ENCODE peak calls at places on chromosomes 5 and 9, in ten cellular contexts. G is transverse colon, U is left ventricle myocardium inferior, O is AG09309, J is heart left ventricle, X is osteocyte, S is endothelial cell, K is cardiac fibroblast, V is lower lobe of right lung, F is B cell. B is an unnamed sample.

GRCh38 chr9:109602987-109603386 is 104.9 kb upstream of the PTPN3 start:
- DNase-seq in G (no peak), U (no peak), O (no peak), J (no peak), X (no peak), S (no peak), K (no peak), V (no peak), F (no peak), B (no peak)

GRCh38 chr9:110214956-110215355 is 7.0 kb upstream of the C9orf152 start:
- DNase-seq in G (no peak), U (no peak), O (no peak), J (no peak), X (no peak), S (no peak), K (no peak), V (no peak), F (no peak), B (no peak)

GRCh38 chr9:20603524-20604268 is 18.6 kb downstream of the MLLT3 start:
- DNase-seq in G (no peak), U (no peak), O (no peak), J (no peak), X (no peak), S (no peak), K (peak; percentile 51), V (no peak), F (no peak), B (no peak)

GRCh38 chr5:116574682-116575634 is at the start of gene SEMA6A:
- DNase-seq in G (peak; percentile 96), U (peak; percentile 92), O (peak; percentile 35), J (peak; percentile 93), X (peak; percentile 95), S (peak; percentile 99), K (peak; percentile 91), V (peak; percentile 86), F (peak; percentile 67), B (peak; percentile 89)

GRCh38 chr5:15897609-15898008 is 282.0 kb downstream of the MARCHF11 start:
- DNase-seq in G (no peak), U (no peak), O (no peak), J (no peak), X (no peak), S (no peak), K (no peak), V (no peak), F (no peak), B (no peak)

GRCh38 chr5:159764283-159764927 is 151.9 kb upstream of the ADRA1B start:
- DNase-seq in G (no peak), U (no peak), O (peak; percentile 75), J (peak; percentile 50), X (no peak), S (peak; percentile 13), K (peak; percentile 88), V (no peak), F (no peak), B (no peak)

GRCh38 chr5:4553968-4554367 is 586.2 kb upstream of the ADAMTS16 start:
- DNase-seq in G (no peak), U (no peak), O (no peak), J (no peak), X (no peak), S (no peak), K (no peak), V (no peak), F (no peak), B (no peak)

GRCh38 chr5:157563373-157564148 is 12.0 kb downstream of the ADAM19 start:
- DNase-seq in G (no peak), U (no peak), O (peak; percentile 85), J (peak; percentile 56), X (no peak), S (no peak), K (peak; percentile 83), V (no peak), F (no peak), B (no peak)

GRCh38 chr5:29720954-29721353 is 1472.5 kb upstream of the CDH6 start:
- DNase-seq in G (no peak), U (no peak), O (no peak), J (no peak), X (no peak), S (no peak), K (no peak), V (no peak), F (no peak), B (no peak)

GRCh38 chr9:6566409-6567139 is 79.0 kb downstream of the GLDC start:
- DNase-seq in G (no peak), U (no peak), O (peak; percentile 83), J (no peak), X (no peak), S (no peak), K (peak; percentile 99), V (no peak), F (no peak), B (no peak)

GRCh38 chr5:147403659-147404640 is 105.9 kb downstream of the DPYSL3 start:
- DNase-seq in G (peak; percentile 32), U (no peak), O (peak; percentile 98), J (peak; percentile 67), X (no peak), S (no peak), K (peak; percentile 98), V (no peak), F (no peak), B (peak; percentile 51)

GRCh38 chr9:121455527-121456239 is 44.0 kb downstream of the GGTA1 start:
- DNase-seq in G (no peak), U (no peak), O (no peak), J (no peak), X (no peak), S (no peak), K (no peak), V (no peak), F (no peak), B (peak; percentile 61)

GRCh38 chr5:115068239-115069086 is 101.2 kb downstream of the TRIM36 start:
- DNase-seq in G (no peak), U (no peak), O (no peak), J (no peak), X (no peak), S (no peak), K (peak; percentile 70), V (no peak), F (peak; percentile 23), B (peak; percentile 9)

GRCh38 chr9:96031366-96031824 is 155.9 kb downstream of the ERCC6L2 start:
- DNase-seq in G (no peak), U (peak; percentile 35), O (no peak), J (peak; percentile 50), X (peak; percentile 95), S (no peak), K (no peak), V (no peak), F (no peak), B (no peak)

DNA sequence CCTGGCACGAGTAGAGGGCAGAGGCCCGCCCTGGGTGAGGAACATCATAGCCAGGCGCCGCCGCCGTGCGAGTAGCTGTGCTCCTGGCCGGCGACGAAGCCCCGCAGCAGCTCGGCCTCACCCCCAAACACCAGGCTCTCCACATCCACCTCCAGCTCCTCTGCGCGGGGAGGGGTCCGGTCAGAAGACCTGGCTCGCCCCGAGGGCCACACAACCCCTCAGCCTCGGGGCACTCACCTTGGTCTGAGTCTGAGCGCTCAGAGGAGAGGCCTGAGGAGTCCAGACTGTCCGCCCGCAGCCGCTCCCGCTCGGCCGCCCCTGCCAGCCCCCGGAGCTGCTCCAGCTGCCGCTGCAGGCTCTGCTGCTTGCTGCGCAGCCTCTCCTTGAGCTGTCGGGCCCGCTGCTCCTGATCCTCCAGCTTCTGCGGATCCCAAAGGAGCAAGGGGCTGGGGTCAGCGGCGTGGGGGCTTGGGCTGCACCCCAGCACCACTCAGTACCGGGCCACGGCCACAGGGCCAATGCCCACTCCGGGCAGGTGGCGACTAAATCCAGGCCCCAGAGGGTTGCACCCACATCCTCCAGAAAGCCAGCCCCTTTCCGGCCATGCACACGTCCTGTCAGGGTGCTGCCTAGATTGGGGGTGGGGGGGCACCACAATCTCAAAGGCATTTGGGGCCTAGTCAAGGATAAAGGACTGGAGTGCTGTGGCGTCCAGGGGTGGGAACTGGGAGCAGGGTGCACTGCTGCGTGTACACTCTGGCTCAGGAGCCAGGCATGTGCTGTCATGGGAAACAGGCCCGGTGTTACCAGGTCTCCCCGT is 3.9 kb downstream of the MXD3 start:
- DNase-seq in G (no peak), U (no peak), O (no peak), J (peak; percentile 26), X (no peak), S (no peak), K (no peak), V (peak; percentile 61), F (no peak), B (no peak)
- TF ChIP-seq CTCF in G (no peak), U (no peak), O (no peak), J (no peak), X (no peak), S (no peak), K (no peak), V (no peak), F (no peak), B (no peak)

GRCh38 chr5:156475831-156476551 is 149.0 kb downstream of the SGCD start:
- DNase-seq in G (peak; percentile 12), U (peak; percentile 29), O (peak; percentile 80), J (peak; percentile 60), X (no peak), S (no peak), K (peak; percentile 70), V (no peak), F (no peak), B (no peak)
- TF ChIP-seq CTCF in G (no peak), U (no peak), O (peak; percentile 44), J (no peak), X (peak; percentile 18), S (no peak), K (no peak), V (no peak), F (no peak), B (no peak)

GRCh38 chr5:66661149-66661548 is 65.0 kb downstream of the MAST4 start:
- DNase-seq in G (peak; percentile 32), U (peak; percentile 44), O (peak; percentile 14), J (peak; percentile 69), X (no peak), S (no peak), K (peak; percentile 57), V (no peak), F (no peak), B (no peak)
- TF ChIP-seq CTCF in G (no peak), U (no peak), O (no peak), J (no peak), X (no peak), S (no peak), K (no peak), V (no peak), F (no peak), B (no peak)

DNA sequence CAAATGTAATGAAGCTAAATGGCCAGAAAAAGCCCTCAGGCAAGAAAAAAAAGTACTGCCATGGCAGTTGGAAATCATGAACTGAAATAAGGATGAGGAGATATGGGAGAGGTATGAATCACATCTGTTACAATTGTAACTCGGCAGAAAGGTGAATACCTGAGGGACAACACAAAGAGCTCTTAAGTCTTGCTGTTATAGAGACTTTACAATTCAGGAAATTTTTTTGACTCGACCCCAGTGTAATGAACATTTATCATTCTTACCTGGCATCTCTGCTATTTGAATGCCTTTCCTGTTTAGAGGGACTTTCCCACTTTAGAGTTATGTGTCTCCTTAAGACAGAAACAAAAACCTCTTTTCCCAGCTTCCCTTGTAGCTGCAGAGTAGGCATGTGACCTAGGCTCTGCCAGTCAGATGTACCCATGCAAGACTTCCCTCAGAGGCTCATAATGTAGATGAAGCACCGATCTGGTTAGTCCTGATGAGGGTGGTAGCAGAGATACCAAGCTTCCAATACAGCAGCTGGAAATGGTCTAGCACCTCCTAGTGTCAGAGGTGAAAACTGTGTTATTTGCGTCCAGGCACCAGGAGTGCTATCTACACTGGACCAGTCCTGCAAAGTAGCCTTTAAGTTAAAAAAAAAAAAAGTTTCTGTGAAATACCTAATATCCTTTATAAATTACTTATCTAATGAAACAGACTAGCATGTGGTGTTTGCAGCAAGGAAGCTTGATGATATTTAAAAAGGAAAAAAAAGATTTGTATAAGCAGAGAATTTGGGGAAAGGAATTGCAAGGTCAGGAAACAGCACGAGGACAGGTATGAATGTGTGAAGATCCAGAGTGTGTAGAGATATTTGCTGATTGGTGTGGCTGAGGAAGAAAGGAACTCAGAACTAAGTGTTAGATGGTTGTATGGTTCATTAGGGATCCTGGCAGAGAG is 146.9 kb upstream of the SLC1A3 start:
- DNase-seq in G (no peak), U (no peak), O (no peak), J (no peak), X (no peak), S (no peak), K (no peak), V (no peak), F (peak; percentile 7), B (no peak)
- TF ChIP-seq CTCF in G (no peak), U (no peak), O (peak; percentile 22), J (no peak), X (no peak), S (peak; percentile 24), K (peak; percentile 20), V (peak; percentile 6), F (peak; percentile 31), B (no peak)